ENCODE peak calls at places on chromosomes 13 and 19, in eight cellular contexts. C is COR-L47, I is amniotic stem cell, L is neuronal stem cell, Y is Caco-2, Q is cardiac muscle cell, W is putamen, J is heart right ventricle. X is an unnamed sample.
A peak's percentile ranks its signal among the peaks of the same experiment; 100 is the strongest.

GRCh38 chr19:11435833-11436313 is 438 bp downstream of the PRKCSH start:
- DNase-seq in W (no peak), Y (peak; percentile 44), Q (peak; percentile 27), L (no peak), I (no peak), C (no peak), J (no peak), X (no peak)

GRCh38 chr19:58497634-58498170 is 14.1 kb downstream of the SLC27A5 start:
- DNase-seq in I (no peak), W (no peak), L (no peak), Y (no peak), Q (no peak), C (no peak), J (no peak), X (no peak)

GRCh38 chr19:1392407-1392806 is 8.7 kb downstream of the NDUFS7 start:
- DNase-seq in C (no peak), I (no peak), J (no peak), Q (no peak), Y (no peak), W (no peak), L (no peak), X (no peak)

GRCh38 chr13:41461527-41462124 is 4.3 kb downstream of the RGCC start:
- DNase-seq in W (no peak), Q (no peak), C (no peak), I (no peak), Y (no peak), J (no peak), L (no peak), X (no peak)

GRCh38 chr13:97855570-97855970 is 97.9 kb upstream of the IPO5 start:
- DNase-seq in C (peak; percentile 76), Y (peak; percentile 66), J (peak; percentile 60), L (peak; percentile 67), W (peak; percentile 63), Q (peak; percentile 87), I (peak; percentile 80), X (peak; percentile 5)

GRCh38 chr19:18007939-18008673 is at the start of gene ARRDC2:
- DNase-seq in Q (peak; percentile 95), J (peak; percentile 93), Y (no peak), I (peak; percentile 63), W (peak; percentile 94), C (peak; percentile 84), L (peak; percentile 88), X (no peak)

GRCh38 chr13:21871919-21872318 is 201.0 kb downstream of the FGF9 start:
- DNase-seq in Q (no peak), C (no peak), Y (no peak), I (no peak), L (no peak), J (no peak), W (no peak), X (no peak)

GRCh38 chr13:19634129-19634740 is 776 bp downstream of the MPHOSPH8 start:
- DNase-seq in Q (peak; percentile 33), L (no peak), I (peak; percentile 10), J (no peak), Y (peak; percentile 27), C (peak; percentile 4), W (no peak), X (no peak)

GRCh38 chr19:50906217-50906616 is 5.0 kb downstream of the KLK4 start:
- DNase-seq in Y (peak; percentile 27), J (no peak), W (no peak), I (no peak), C (no peak), Q (peak; percentile 58), L (peak; percentile 50), X (no peak)

GRCh38 chr13:107351305-107351704 is 783.4 kb upstream of the ARGLU1 start:
- DNase-seq in W (no peak), C (no peak), Q (peak; percentile 1), I (no peak), L (no peak), J (no peak), Y (peak; percentile 69), X (no peak)

GRCh38 chr19:49677232-49677881 is at the start of gene PRMT1:
- DNase-seq in C (peak; percentile 65), I (no peak), J (no peak), Y (peak; percentile 70), Q (peak; percentile 65), L (no peak), W (no peak), X (peak; percentile 53)

GRCh38 chr13:105170438-105170837 is 1365.0 kb downstream of the EFNB2 start:
- DNase-seq in Q (no peak), W (no peak), Y (no peak), L (no peak), C (no peak), J (no peak), I (no peak), X (no peak)

GRCh38 chr19:38654478-38655079 is 7.1 kb downstream of the ACTN4 start:
- DNase-seq in C (no peak), Y (no peak), L (no peak), I (no peak), W (no peak), Q (no peak), J (no peak), X (no peak)

GRCh38 chr13:98478134-98479129 is 98.5 kb downstream of the STK24 start:
- DNase-seq in W (no peak), I (no peak), L (peak; percentile 57), J (no peak), C (no peak), Y (no peak), Q (peak; percentile 27), X (peak; percentile 78)

GRCh38 chr19:54653181-54653809 is 9.5 kb upstream of the LILRB4 start:
- DNase-seq in L (no peak), J (no peak), Y (peak; percentile 16), I (no peak), W (no peak), Q (no peak), C (no peak), X (no peak)

GRCh38 chr13:73809561-73809960 is 324.6 kb downstream of the KLF12 start:
- DNase-seq in Q (no peak), J (no peak), I (no peak), Y (no peak), L (no peak), W (no peak), C (peak; percentile 17), X (no peak)

GRCh38 chr19:2167896-2168618 is 4.3 kb downstream of the DOT1L start:
- DNase-seq in I (no peak), Q (peak; percentile 61), L (no peak), C (no peak), W (peak; percentile 53), Y (no peak), J (peak; percentile 85), X (no peak)

GRCh38 chr19:5561559-5561958 is 6.2 kb downstream of the TINCR start:
- DNase-seq in C (no peak), W (no peak), I (no peak), J (no peak), Q (no peak), Y (no peak), L (no peak), X (no peak)

GRCh38 chr19:45599286-45599685 is 2.7 kb downstream of the GPR4 start:
- DNase-seq in J (no peak), Y (no peak), W (no peak), I (no peak), L (no peak), C (no peak), Q (no peak), X (no peak)

GRCh38 chr19:1807030-1807694 is 4.9 kb downstream of the ATP8B3 start:
- DNase-seq in L (no peak), C (no peak), Y (no peak), W (no peak), J (no peak), Q (no peak), I (no peak), X (no peak)

GRCh38 chr13:27018882-27019281 is 152.7 kb downstream of the USP12 start:
- DNase-seq in Y (no peak), J (no peak), L (no peak), C (no peak), I (no peak), Q (peak; percentile 17), W (no peak), X (no peak)

GRCh38 chr13:30314069-30314468 is 6.7 kb upstream of the KATNAL1 start:
- DNase-seq in Y (no peak), L (no peak), Q (no peak), W (no peak), I (no peak), C (no peak), J (no peak), X (no peak)

GRCh38 chr13:96824110-96824509 is 170.2 kb downstream of the OXGR1 start:
- DNase-seq in J (no peak), C (no peak), Y (no peak), W (no peak), L (no peak), I (no peak), Q (no peak), X (no peak)

GRCh38 chr13:44243198-44243852 is 130.3 kb upstream of the SERP2 start:
- DNase-seq in W (peak; percentile 80), L (peak; percentile 15), C (no peak), I (no peak), Y (peak; percentile 57), J (peak; percentile 57), Q (peak; percentile 87), X (no peak)

X was measured in NK-92 treated with Interleukin-12 subunit alpha and Interleukin-12 subunit beta, amount 100 ng/mL, for 24 hours.